ENCODE peak calls at places on chromosomes 5 and 9, in seven cellular contexts. One of them, this sample, is unnamed.

GRCh38 chr5:38286038-38286437 is 27.7 kb downstream of the EGFLAM start:
- DNase-seq in body of pancreas: no peak
- DNase-seq in NB4: no peak
- DNase-seq in K562: no peak
- DNase-seq in heart left ventricle: no peak
- DNase-seq in stomach: no peak
- DNase-seq in ovary: no peak
- DNase-seq in this sample: no peak

GRCh38 chr5:107668154-107668932 is 2.4 kb downstream of the EFNA5 start:
- DNase-seq in heart left ventricle: no peak
- DNase-seq in ovary: no peak
- DNase-seq in stomach: no peak
- DNase-seq in NB4: no peak
- DNase-seq in body of pancreas: no peak
- DNase-seq in K562: no peak
- DNase-seq in this sample: no peak

GRCh38 chr9:137321726-137322361 is 19.8 kb upstream of the NRARP start:
- DNase-seq in NB4: no peak
- DNase-seq in heart left ventricle: no peak
- DNase-seq in ovary: no peak
- DNase-seq in body of pancreas: no peak
- DNase-seq in K562: no peak
- DNase-seq in stomach: peak
- DNase-seq in this sample: no peak

GRCh38 chr5:39424751-39425524 is at the start of gene DAB2:
- DNase-seq in NB4: peak
- DNase-seq in body of pancreas: peak
- DNase-seq in stomach: peak
- DNase-seq in K562: peak
- DNase-seq in heart left ventricle: peak
- DNase-seq in ovary: peak
- DNase-seq in this sample: peak

GRCh38 chr9:64061013-64061627 is 1223.9 kb downstream of the FOXD4L5 start:
- DNase-seq in NB4: no peak
- DNase-seq in heart left ventricle: no peak
- DNase-seq in ovary: no peak
- DNase-seq in K562: no peak
- DNase-seq in body of pancreas: no peak
- DNase-seq in stomach: no peak
- DNase-seq in this sample: no peak

GRCh38 chr9:35612843-35613242 is 5.4 kb downstream of the CD72 start:
- DNase-seq in ovary: no peak
- DNase-seq in K562: no peak
- DNase-seq in body of pancreas: no peak
- DNase-seq in heart left ventricle: no peak
- DNase-seq in NB4: no peak
- DNase-seq in stomach: no peak
- DNase-seq in this sample: no peak

GRCh38 chr5:142869883-142870282 is 99.7 kb downstream of the ARHGAP26 start:
- DNase-seq in stomach: peak
- DNase-seq in heart left ventricle: no peak
- DNase-seq in ovary: no peak
- DNase-seq in NB4: no peak
- DNase-seq in K562: no peak
- DNase-seq in body of pancreas: peak
- DNase-seq in this sample: no peak

GRCh38 chr9:98774746-98775145 is 21.6 kb downstream of the ANKS6 start:
- DNase-seq in heart left ventricle: no peak
- DNase-seq in K562: peak
- DNase-seq in stomach: no peak
- DNase-seq in NB4: peak
- DNase-seq in ovary: no peak
- DNase-seq in body of pancreas: no peak
- DNase-seq in this sample: no peak

GRCh38 chr5:122151640-122152039 is 22.3 kb downstream of the ZNF474 start:
- DNase-seq in body of pancreas: no peak
- DNase-seq in stomach: no peak
- DNase-seq in ovary: no peak
- DNase-seq in heart left ventricle: no peak
- DNase-seq in K562: no peak
- DNase-seq in NB4: no peak
- DNase-seq in this sample: no peak

GRCh38 chr9:135602789-135603481 is 36.4 kb downstream of the GLT6D1 start:
- DNase-seq in stomach: peak
- DNase-seq in NB4: peak
- DNase-seq in K562: peak
- DNase-seq in body of pancreas: peak
- DNase-seq in ovary: no peak
- DNase-seq in heart left ventricle: no peak
- DNase-seq in this sample: no peak

GRCh38 chr9:115042781-115043509 is 75.0 kb downstream of the TNC start:
- DNase-seq in NB4: peak
- DNase-seq in K562: no peak
- DNase-seq in heart left ventricle: no peak
- DNase-seq in stomach: no peak
- DNase-seq in ovary: no peak
- DNase-seq in body of pancreas: no peak
- DNase-seq in this sample: no peak

GRCh38 chr9:22237497-22238363 is 208.9 kb upstream of the DMRTA1 start:
- DNase-seq in K562: no peak
- DNase-seq in body of pancreas: no peak
- DNase-seq in NB4: no peak
- DNase-seq in ovary: no peak
- DNase-seq in heart left ventricle: no peak
- DNase-seq in stomach: no peak
- DNase-seq in this sample: no peak

DNA sequence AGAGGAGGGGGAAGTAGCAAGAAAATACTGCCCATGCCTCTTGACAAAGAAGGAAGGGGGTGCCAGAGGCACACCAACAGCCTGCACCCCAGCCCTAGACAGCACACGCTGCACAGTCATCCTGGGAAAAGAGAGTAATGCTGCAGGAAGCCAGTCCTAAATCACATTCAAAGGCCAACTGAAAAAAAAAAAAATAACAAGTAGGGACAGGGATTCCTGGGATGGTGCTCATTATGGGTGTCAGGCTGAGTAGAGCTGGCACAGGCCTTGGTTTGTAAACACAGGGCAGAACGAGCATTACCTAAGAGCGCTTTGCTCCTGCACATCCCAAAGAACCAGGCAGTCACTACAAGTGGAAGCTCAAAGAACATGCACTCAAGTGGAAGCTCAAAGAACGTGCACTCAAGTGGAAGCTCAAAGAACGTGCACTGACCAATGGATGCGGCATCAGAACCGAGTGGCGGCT is 7.8 kb downstream of the RAPGEF1 start:
- DNase-seq in stomach: no peak
- DNase-seq in heart left ventricle: no peak
- DNase-seq in NB4: peak
- DNase-seq in K562: no peak
- DNase-seq in ovary: no peak
- DNase-seq in body of pancreas: peak
- DNase-seq in this sample: no peak
- TF ChIP-seq POLR2A in stomach: no peak
- TF ChIP-seq POLR2A in heart left ventricle: no peak
- TF ChIP-seq POLR2A in NB4: no peak
- TF ChIP-seq POLR2A in K562: no peak
- TF ChIP-seq POLR2A in ovary: no peak
- TF ChIP-seq POLR2A in body of pancreas: no peak
- TF ChIP-seq POLR2A in this sample: no peak

GRCh38 chr9:127915325-127915752 is 1.5 kb downstream of the ST6GALNAC4 start:
- DNase-seq in body of pancreas: peak
- DNase-seq in NB4: no peak
- DNase-seq in stomach: no peak
- DNase-seq in K562: peak
- DNase-seq in ovary: no peak
- DNase-seq in heart left ventricle: no peak
- DNase-seq in this sample: no peak
- H3K4me3 ChIP-seq in body of pancreas: no peak
- H3K4me3 ChIP-seq in NB4: no peak
- H3K4me3 ChIP-seq in stomach: peak
- H3K4me3 ChIP-seq in K562: peak
- H3K4me3 ChIP-seq in ovary: peak
- H3K4me3 ChIP-seq in heart left ventricle: peak
- H3K4me3 ChIP-seq in this sample: no peak

GRCh38 chr5:75167345-75167744 is 69.3 kb downstream of the ANKRD31 start:
- DNase-seq in K562: no peak
- DNase-seq in NB4: no peak
- DNase-seq in heart left ventricle: no peak
- DNase-seq in body of pancreas: no peak
- DNase-seq in stomach: no peak
- DNase-seq in ovary: no peak
- DNase-seq in this sample: no peak
- TF ChIP-seq CTCF in K562: peak
- TF ChIP-seq CTCF in NB4: no peak
- TF ChIP-seq CTCF in heart left ventricle: no peak
- TF ChIP-seq CTCF in body of pancreas: no peak
- TF ChIP-seq CTCF in stomach: no peak
- TF ChIP-seq CTCF in ovary: no peak
- TF ChIP-seq CTCF in this sample: peak

GRCh38 chr5:172640822-172641358 is at the start of gene NEURL1B:
- DNase-seq in stomach: peak
- DNase-seq in K562: peak
- DNase-seq in body of pancreas: peak
- DNase-seq in ovary: peak
- DNase-seq in NB4: peak
- DNase-seq in heart left ventricle: peak
- DNase-seq in this sample: no peak
- TF ChIP-seq POLR2A in stomach: no peak
- TF ChIP-seq POLR2A in K562: no peak
- TF ChIP-seq POLR2A in body of pancreas: no peak
- TF ChIP-seq POLR2A in ovary: peak
- TF ChIP-seq POLR2A in NB4: no peak
- TF ChIP-seq POLR2A in heart left ventricle: no peak
- TF ChIP-seq POLR2A in this sample: no peak

GRCh38 chr5:151108566-151108965 is 27.7 kb upstream of the TNIP1 start:
- DNase-seq in NB4: no peak
- DNase-seq in K562: no peak
- DNase-seq in stomach: no peak
- DNase-seq in heart left ventricle: peak
- DNase-seq in body of pancreas: peak
- DNase-seq in ovary: no peak
- DNase-seq in this sample: no peak
- H3K4me3 ChIP-seq in NB4: no peak
- H3K4me3 ChIP-seq in K562: no peak
- H3K4me3 ChIP-seq in stomach: no peak
- H3K4me3 ChIP-seq in heart left ventricle: no peak
- H3K4me3 ChIP-seq in body of pancreas: no peak
- H3K4me3 ChIP-seq in ovary: no peak
- H3K4me3 ChIP-seq in this sample: no peak

GRCh38 chr9:131641618-131642495 is 96.5 kb downstream of the PRRT1B start:
- DNase-seq in ovary: no peak
- DNase-seq in K562: no peak
- DNase-seq in body of pancreas: no peak
- DNase-seq in heart left ventricle: no peak
- DNase-seq in stomach: no peak
- DNase-seq in NB4: no peak
- DNase-seq in this sample: no peak
- TF ChIP-seq CTCF in ovary: no peak
- TF ChIP-seq CTCF in K562: no peak
- TF ChIP-seq CTCF in body of pancreas: no peak
- TF ChIP-seq CTCF in heart left ventricle: peak
- TF ChIP-seq CTCF in stomach: no peak
- TF ChIP-seq CTCF in NB4: no peak
- TF ChIP-seq CTCF in this sample: no peak

GRCh38 chr5:62578540-62578939 is at the start of gene LRRC70:
- DNase-seq in heart left ventricle: peak
- DNase-seq in ovary: no peak
- DNase-seq in K562: peak
- DNase-seq in stomach: no peak
- DNase-seq in body of pancreas: no peak
- DNase-seq in NB4: peak
- DNase-seq in this sample: no peak
- TF ChIP-seq POLR2A in heart left ventricle: no peak
- TF ChIP-seq POLR2A in ovary: no peak
- TF ChIP-seq POLR2A in K562: no peak
- TF ChIP-seq POLR2A in stomach: no peak
- TF ChIP-seq POLR2A in body of pancreas: no peak
- TF ChIP-seq POLR2A in NB4: no peak
- TF ChIP-seq POLR2A in this sample: no peak

GRCh38 chr9:117454711-117455110 is 39.9 kb upstream of the ASTN2 start:
- DNase-seq in stomach: no peak
- DNase-seq in ovary: no peak
- DNase-seq in NB4: no peak
- DNase-seq in K562: no peak
- DNase-seq in heart left ventricle: no peak
- DNase-seq in body of pancreas: no peak
- DNase-seq in this sample: no peak

GRCh38 chr9:117448066-117448465 is 33.2 kb upstream of the ASTN2 start:
- DNase-seq in ovary: no peak
- DNase-seq in body of pancreas: no peak
- DNase-seq in heart left ventricle: no peak
- DNase-seq in stomach: no peak
- DNase-seq in K562: no peak
- DNase-seq in NB4: peak
- DNase-seq in this sample: no peak

DNA sequence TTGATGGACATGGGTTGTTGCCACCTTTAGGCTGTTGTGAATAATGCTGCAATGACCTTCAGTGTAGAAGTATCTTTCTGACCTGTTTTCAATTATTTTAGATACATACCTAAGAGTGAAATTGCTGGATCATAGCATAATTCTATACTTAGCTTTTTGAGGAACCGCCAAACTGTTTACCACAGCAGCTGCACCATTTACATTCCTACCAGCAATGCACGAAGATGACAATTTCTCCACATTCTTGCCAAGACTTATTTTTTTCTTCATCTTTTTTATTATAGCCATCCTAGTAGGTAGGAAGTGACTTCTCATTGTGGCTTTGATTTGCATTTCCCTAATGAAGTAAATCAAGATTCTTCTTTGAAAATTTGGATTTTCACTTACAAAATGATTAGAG is 36.5 kb upstream of the ASTN2 start:
- DNase-seq in K562: no peak
- DNase-seq in ovary: no peak
- DNase-seq in NB4: no peak
- DNase-seq in body of pancreas: no peak
- DNase-seq in heart left ventricle: no peak
- DNase-seq in stomach: no peak
- DNase-seq in this sample: no peak
- H3K4me3 ChIP-seq in K562: no peak
- H3K4me3 ChIP-seq in ovary: no peak
- H3K4me3 ChIP-seq in NB4: no peak
- H3K4me3 ChIP-seq in body of pancreas: no peak
- H3K4me3 ChIP-seq in heart left ventricle: no peak
- H3K4me3 ChIP-seq in stomach: no peak
- H3K4me3 ChIP-seq in this sample: no peak